ENCODE peak calls at places on chromosome 14, in eight cellular contexts. One of them, this sample, is unnamed.

GRCh38 chr14:103382375-103382774 is 2.8 kb upstream of the MARK3 start:
- DNase-seq in endothelial cell: no peak
- DNase-seq in mucosa of gallbladder: no peak
- DNase-seq in HFF-Myc: no peak
- DNase-seq in amniotic stem cell: peak; percentile 48
- DNase-seq in activated naive CD4-positive, alpha-beta T cell treated with Interleukin-2 at 50 U/mL for 16 hours: no peak
- DNase-seq in activated CD4-positive, alpha-beta T cell treated with anti-CD3 and anti-CD28 coated beads, Interleukin-2, amount 50 U/mL, for 1 hour: no peak
- DNase-seq in T47D: no peak
- DNase-seq in this sample: no peak

GRCh38 chr14:90758959-90759358 is 57.3 kb downstream of the TTC7B start:
- DNase-seq in activated CD4-positive, alpha-beta T cell treated with anti-CD3 and anti-CD28 coated beads, Interleukin-2, amount 50 U/mL, for 1 hour: no peak
- DNase-seq in activated naive CD4-positive, alpha-beta T cell treated with Interleukin-2 at 50 U/mL for 16 hours: no peak
- DNase-seq in amniotic stem cell: no peak
- DNase-seq in mucosa of gallbladder: peak; percentile 40
- DNase-seq in T47D: no peak
- DNase-seq in HFF-Myc: no peak
- DNase-seq in endothelial cell: peak; percentile 26
- DNase-seq in this sample: no peak

GRCh38 chr14:97066068-97066899 is 269.1 kb downstream of the VRK1 start:
- DNase-seq in T47D: no peak
- DNase-seq in activated CD4-positive, alpha-beta T cell treated with anti-CD3 and anti-CD28 coated beads, Interleukin-2, amount 50 U/mL, for 1 hour: no peak
- DNase-seq in mucosa of gallbladder: no peak
- DNase-seq in endothelial cell: no peak
- DNase-seq in HFF-Myc: no peak
- DNase-seq in amniotic stem cell: no peak
- DNase-seq in activated naive CD4-positive, alpha-beta T cell treated with Interleukin-2 at 50 U/mL for 16 hours: no peak
- DNase-seq in this sample: no peak

GRCh38 chr14:24052656-24053547 is 1.1 kb downstream of the CARMIL3 start:
- DNase-seq in T47D: no peak
- DNase-seq in mucosa of gallbladder: no peak
- DNase-seq in activated CD4-positive, alpha-beta T cell treated with anti-CD3 and anti-CD28 coated beads, Interleukin-2, amount 50 U/mL, for 1 hour: no peak
- DNase-seq in amniotic stem cell: no peak
- DNase-seq in activated naive CD4-positive, alpha-beta T cell treated with Interleukin-2 at 50 U/mL for 16 hours: peak; percentile 77
- DNase-seq in HFF-Myc: no peak
- DNase-seq in endothelial cell: no peak
- DNase-seq in this sample: no peak

GRCh38 chr14:55142466-55142865 is 13.4 kb downstream of the LGALS3 start:
- DNase-seq in HFF-Myc: no peak
- DNase-seq in endothelial cell: no peak
- DNase-seq in activated naive CD4-positive, alpha-beta T cell treated with Interleukin-2 at 50 U/mL for 16 hours: no peak
- DNase-seq in T47D: no peak
- DNase-seq in amniotic stem cell: no peak
- DNase-seq in activated CD4-positive, alpha-beta T cell treated with anti-CD3 and anti-CD28 coated beads, Interleukin-2, amount 50 U/mL, for 1 hour: no peak
- DNase-seq in mucosa of gallbladder: no peak
- DNase-seq in this sample: no peak

GRCh38 chr14:20632831-20633771 is 8.4 kb downstream of the OR6S1 start:
- DNase-seq in mucosa of gallbladder: no peak
- DNase-seq in amniotic stem cell: peak; percentile 43
- DNase-seq in endothelial cell: peak; percentile 62
- DNase-seq in HFF-Myc: peak; percentile 85
- DNase-seq in activated naive CD4-positive, alpha-beta T cell treated with Interleukin-2 at 50 U/mL for 16 hours: peak; percentile 62
- DNase-seq in T47D: no peak
- DNase-seq in activated CD4-positive, alpha-beta T cell treated with anti-CD3 and anti-CD28 coated beads, Interleukin-2, amount 50 U/mL, for 1 hour: peak; percentile 38
- DNase-seq in this sample: no peak

GRCh38 chr14:105385698-105386365 is 12.5 kb upstream of the TEX22 start:
- DNase-seq in amniotic stem cell: no peak
- DNase-seq in mucosa of gallbladder: no peak
- DNase-seq in activated CD4-positive, alpha-beta T cell treated with anti-CD3 and anti-CD28 coated beads, Interleukin-2, amount 50 U/mL, for 1 hour: no peak
- DNase-seq in T47D: no peak
- DNase-seq in activated naive CD4-positive, alpha-beta T cell treated with Interleukin-2 at 50 U/mL for 16 hours: no peak
- DNase-seq in HFF-Myc: no peak
- DNase-seq in endothelial cell: no peak
- DNase-seq in this sample: no peak

GRCh38 chr14:23365353-23366162 is 586 bp upstream of the EFS start:
- DNase-seq in HFF-Myc: no peak
- DNase-seq in amniotic stem cell: no peak
- DNase-seq in T47D: peak; percentile 83
- DNase-seq in mucosa of gallbladder: no peak
- DNase-seq in endothelial cell: peak; percentile 35
- DNase-seq in activated CD4-positive, alpha-beta T cell treated with anti-CD3 and anti-CD28 coated beads, Interleukin-2, amount 50 U/mL, for 1 hour: no peak
- DNase-seq in activated naive CD4-positive, alpha-beta T cell treated with Interleukin-2 at 50 U/mL for 16 hours: no peak
- DNase-seq in this sample: no peak

GRCh38 chr14:31154956-31155355 is 52.6 kb downstream of the HECTD1 start:
- DNase-seq in mucosa of gallbladder: no peak
- DNase-seq in activated naive CD4-positive, alpha-beta T cell treated with Interleukin-2 at 50 U/mL for 16 hours: no peak
- DNase-seq in amniotic stem cell: no peak
- DNase-seq in HFF-Myc: no peak
- DNase-seq in activated CD4-positive, alpha-beta T cell treated with anti-CD3 and anti-CD28 coated beads, Interleukin-2, amount 50 U/mL, for 1 hour: no peak
- DNase-seq in endothelial cell: no peak
- DNase-seq in T47D: no peak
- DNase-seq in this sample: no peak

GRCh38 chr14:91367173-91368171 is 50.1 kb downstream of the CCDC88C start:
- DNase-seq in activated naive CD4-positive, alpha-beta T cell treated with Interleukin-2 at 50 U/mL for 16 hours: peak; percentile 69
- DNase-seq in HFF-Myc: no peak
- DNase-seq in activated CD4-positive, alpha-beta T cell treated with anti-CD3 and anti-CD28 coated beads, Interleukin-2, amount 50 U/mL, for 1 hour: peak; percentile 74
- DNase-seq in T47D: peak; percentile 74
- DNase-seq in amniotic stem cell: no peak
- DNase-seq in endothelial cell: no peak
- DNase-seq in mucosa of gallbladder: no peak
- DNase-seq in this sample: no peak

GRCh38 chr14:104977681-104978647 is at the start of gene AHNAK2:
- DNase-seq in mucosa of gallbladder: no peak
- DNase-seq in endothelial cell: peak; percentile 85
- DNase-seq in HFF-Myc: no peak
- DNase-seq in activated CD4-positive, alpha-beta T cell treated with anti-CD3 and anti-CD28 coated beads, Interleukin-2, amount 50 U/mL, for 1 hour: peak; percentile 50
- DNase-seq in T47D: peak; percentile 90
- DNase-seq in amniotic stem cell: no peak
- DNase-seq in activated naive CD4-positive, alpha-beta T cell treated with Interleukin-2 at 50 U/mL for 16 hours: peak; percentile 59
- DNase-seq in this sample: peak; percentile 65

GRCh38 chr14:102390486-102390885 is 27.7 kb downstream of the TECPR2 start:
- DNase-seq in endothelial cell: no peak
- DNase-seq in activated CD4-positive, alpha-beta T cell treated with anti-CD3 and anti-CD28 coated beads, Interleukin-2, amount 50 U/mL, for 1 hour: no peak
- DNase-seq in mucosa of gallbladder: no peak
- DNase-seq in HFF-Myc: no peak
- DNase-seq in activated naive CD4-positive, alpha-beta T cell treated with Interleukin-2 at 50 U/mL for 16 hours: no peak
- DNase-seq in T47D: no peak
- DNase-seq in amniotic stem cell: no peak
- DNase-seq in this sample: no peak

GRCh38 chr14:70665448-70666363 is 24.0 kb downstream of the TTC9 start:
- DNase-seq in amniotic stem cell: no peak
- DNase-seq in HFF-Myc: no peak
- DNase-seq in endothelial cell: no peak
- DNase-seq in activated CD4-positive, alpha-beta T cell treated with anti-CD3 and anti-CD28 coated beads, Interleukin-2, amount 50 U/mL, for 1 hour: no peak
- DNase-seq in activated naive CD4-positive, alpha-beta T cell treated with Interleukin-2 at 50 U/mL for 16 hours: no peak
- DNase-seq in T47D: peak; percentile 61
- DNase-seq in mucosa of gallbladder: peak; percentile 74
- DNase-seq in this sample: no peak

GRCh38 chr14:59570122-59570521 is 6.5 kb downstream of the CCDC175 start:
- DNase-seq in amniotic stem cell: no peak
- DNase-seq in activated naive CD4-positive, alpha-beta T cell treated with Interleukin-2 at 50 U/mL for 16 hours: no peak
- DNase-seq in HFF-Myc: no peak
- DNase-seq in mucosa of gallbladder: no peak
- DNase-seq in activated CD4-positive, alpha-beta T cell treated with anti-CD3 and anti-CD28 coated beads, Interleukin-2, amount 50 U/mL, for 1 hour: no peak
- DNase-seq in T47D: no peak
- DNase-seq in endothelial cell: no peak
- DNase-seq in this sample: no peak

GRCh38 chr14:102525213-102526143 is 15.9 kb upstream of the ANKRD9 start:
- DNase-seq in activated naive CD4-positive, alpha-beta T cell treated with Interleukin-2 at 50 U/mL for 16 hours: peak; percentile 27
- DNase-seq in mucosa of gallbladder: peak; percentile 23
- DNase-seq in HFF-Myc: no peak
- DNase-seq in T47D: no peak
- DNase-seq in amniotic stem cell: peak; percentile 28
- DNase-seq in endothelial cell: no peak
- DNase-seq in activated CD4-positive, alpha-beta T cell treated with anti-CD3 and anti-CD28 coated beads, Interleukin-2, amount 50 U/mL, for 1 hour: no peak
- DNase-seq in this sample: no peak

GRCh38 chr14:73777420-73777819 is 63.2 kb upstream of the PNMA1 start:
- DNase-seq in T47D: peak; percentile 86
- DNase-seq in endothelial cell: no peak
- DNase-seq in mucosa of gallbladder: no peak
- DNase-seq in HFF-Myc: no peak
- DNase-seq in activated naive CD4-positive, alpha-beta T cell treated with Interleukin-2 at 50 U/mL for 16 hours: no peak
- DNase-seq in amniotic stem cell: no peak
- DNase-seq in activated CD4-positive, alpha-beta T cell treated with anti-CD3 and anti-CD28 coated beads, Interleukin-2, amount 50 U/mL, for 1 hour: no peak
- DNase-seq in this sample: no peak

GRCh38 chr14:25042362-25043299 is 7.3 kb downstream of the STXBP6 start:
- DNase-seq in activated naive CD4-positive, alpha-beta T cell treated with Interleukin-2 at 50 U/mL for 16 hours: no peak
- DNase-seq in endothelial cell: peak; percentile 21
- DNase-seq in HFF-Myc: no peak
- DNase-seq in activated CD4-positive, alpha-beta T cell treated with anti-CD3 and anti-CD28 coated beads, Interleukin-2, amount 50 U/mL, for 1 hour: no peak
- DNase-seq in T47D: peak; percentile 73
- DNase-seq in mucosa of gallbladder: peak; percentile 49
- DNase-seq in amniotic stem cell: no peak
- DNase-seq in this sample: no peak

GRCh38 chr14:29913550-29913949 is 14.1 kb downstream of the PRKD1 start:
- DNase-seq in mucosa of gallbladder: no peak
- DNase-seq in activated naive CD4-positive, alpha-beta T cell treated with Interleukin-2 at 50 U/mL for 16 hours: no peak
- DNase-seq in activated CD4-positive, alpha-beta T cell treated with anti-CD3 and anti-CD28 coated beads, Interleukin-2, amount 50 U/mL, for 1 hour: no peak
- DNase-seq in amniotic stem cell: no peak
- DNase-seq in HFF-Myc: no peak
- DNase-seq in T47D: no peak
- DNase-seq in endothelial cell: no peak
- DNase-seq in this sample: no peak

GRCh38 chr14:65170318-65170717 is 68.0 kb upstream of the MAX start:
- DNase-seq in amniotic stem cell: no peak
- DNase-seq in mucosa of gallbladder: no peak
- DNase-seq in T47D: no peak
- DNase-seq in HFF-Myc: no peak
- DNase-seq in endothelial cell: no peak
- DNase-seq in activated naive CD4-positive, alpha-beta T cell treated with Interleukin-2 at 50 U/mL for 16 hours: no peak
- DNase-seq in activated CD4-positive, alpha-beta T cell treated with anti-CD3 and anti-CD28 coated beads, Interleukin-2, amount 50 U/mL, for 1 hour: no peak
- DNase-seq in this sample: no peak

GRCh38 chr14:22112004-22112403 is 438.4 kb upstream of the OR4E1 start:
- DNase-seq in activated naive CD4-positive, alpha-beta T cell treated with Interleukin-2 at 50 U/mL for 16 hours: peak; percentile 45
- DNase-seq in activated CD4-positive, alpha-beta T cell treated with anti-CD3 and anti-CD28 coated beads, Interleukin-2, amount 50 U/mL, for 1 hour: peak; percentile 50
- DNase-seq in endothelial cell: peak; percentile 59
- DNase-seq in amniotic stem cell: no peak
- DNase-seq in HFF-Myc: no peak
- DNase-seq in T47D: no peak
- DNase-seq in mucosa of gallbladder: no peak
- DNase-seq in this sample: no peak

GRCh38 chr14:43755707-43756106 is 751.4 kb downstream of the FSCB start:
- DNase-seq in activated naive CD4-positive, alpha-beta T cell treated with Interleukin-2 at 50 U/mL for 16 hours: no peak
- DNase-seq in T47D: no peak
- DNase-seq in HFF-Myc: no peak
- DNase-seq in activated CD4-positive, alpha-beta T cell treated with anti-CD3 and anti-CD28 coated beads, Interleukin-2, amount 50 U/mL, for 1 hour: no peak
- DNase-seq in mucosa of gallbladder: no peak
- DNase-seq in endothelial cell: no peak
- DNase-seq in amniotic stem cell: no peak
- DNase-seq in this sample: no peak

GRCh38 chr14:97411938-97412612 is 614.9 kb downstream of the VRK1 start:
- DNase-seq in endothelial cell: peak; percentile 4
- DNase-seq in HFF-Myc: no peak
- DNase-seq in mucosa of gallbladder: no peak
- DNase-seq in T47D: no peak
- DNase-seq in amniotic stem cell: no peak
- DNase-seq in activated naive CD4-positive, alpha-beta T cell treated with Interleukin-2 at 50 U/mL for 16 hours: no peak
- DNase-seq in activated CD4-positive, alpha-beta T cell treated with anti-CD3 and anti-CD28 coated beads, Interleukin-2, amount 50 U/mL, for 1 hour: no peak
- DNase-seq in this sample: no peak

GRCh38 chr14:91255026-91255695 is 10.7 kb upstream of the GPR68 start:
- DNase-seq in mucosa of gallbladder: no peak
- DNase-seq in endothelial cell: no peak
- DNase-seq in T47D: no peak
- DNase-seq in amniotic stem cell: no peak
- DNase-seq in activated naive CD4-positive, alpha-beta T cell treated with Interleukin-2 at 50 U/mL for 16 hours: no peak
- DNase-seq in activated CD4-positive, alpha-beta T cell treated with anti-CD3 and anti-CD28 coated beads, Interleukin-2, amount 50 U/mL, for 1 hour: no peak
- DNase-seq in HFF-Myc: no peak
- DNase-seq in this sample: no peak

GRCh38 chr14:87066221-87066817 is 926.7 kb downstream of the GALC start:
- DNase-seq in HFF-Myc: no peak
- DNase-seq in activated naive CD4-positive, alpha-beta T cell treated with Interleukin-2 at 50 U/mL for 16 hours: no peak
- DNase-seq in T47D: no peak
- DNase-seq in activated CD4-positive, alpha-beta T cell treated with anti-CD3 and anti-CD28 coated beads, Interleukin-2, amount 50 U/mL, for 1 hour: no peak
- DNase-seq in mucosa of gallbladder: no peak
- DNase-seq in amniotic stem cell: no peak
- DNase-seq in endothelial cell: no peak
- DNase-seq in this sample: no peak

GRCh38 chr14:68042591-68043210 is 223.1 kb downstream of the RAD51B start:
- DNase-seq in endothelial cell: no peak
- DNase-seq in activated CD4-positive, alpha-beta T cell treated with anti-CD3 and anti-CD28 coated beads, Interleukin-2, amount 50 U/mL, for 1 hour: no peak
- DNase-seq in T47D: peak; percentile 37
- DNase-seq in activated naive CD4-positive, alpha-beta T cell treated with Interleukin-2 at 50 U/mL for 16 hours: no peak
- DNase-seq in amniotic stem cell: no peak
- DNase-seq in HFF-Myc: no peak
- DNase-seq in mucosa of gallbladder: no peak
- DNase-seq in this sample: no peak

GRCh38 chr14:88551936-88552565 is 2.8 kb downstream of the PTPN21 start:
- DNase-seq in activated CD4-positive, alpha-beta T cell treated with anti-CD3 and anti-CD28 coated beads, Interleukin-2, amount 50 U/mL, for 1 hour: no peak
- DNase-seq in amniotic stem cell: no peak
- DNase-seq in endothelial cell: peak; percentile 18
- DNase-seq in mucosa of gallbladder: peak; percentile 25
- DNase-seq in T47D: no peak
- DNase-seq in activated naive CD4-positive, alpha-beta T cell treated with Interleukin-2 at 50 U/mL for 16 hours: no peak
- DNase-seq in HFF-Myc: no peak
- DNase-seq in this sample: no peak